ENCODE peak calls at places on chromosome 18, in nine cellular contexts. M is activated naive CD8-positive, alpha-beta T cell treated with anti-CD3 and anti-CD28 coated beads, Interleukin-2, amount 50 U/mL, for 24 hours; Y is kidney epithelial cell; S is bronchial epithelial cell; L is T-cell; G is PC-9; I is stromal cell of bone marrow; X is MG63; Q is activated CD4-positive, alpha-beta T cell treated with anti-CD3 and anti-CD28 coated beads, Interleukin-2, amount 50 U/mL, for 4 hours. U is an unnamed sample.

GRCh38 chr18:5982332-5982731 is 87.0 kb upstream of the TMEM200C start:
- DNase-seq in Q (no peak), X (no peak), S (no peak), Y (no peak), G (no peak), I (no peak), M (no peak), L (no peak), U (no peak)

GRCh38 chr18:42011053-42011452 is 56.0 kb downstream of the PIK3C3 start:
- DNase-seq in G (no peak), I (no peak), M (no peak), Y (no peak), L (no peak), X (no peak), Q (no peak), S (no peak), U (no peak)

GRCh38 chr18:8890957-8891464 is 185.7 kb downstream of the MTCL1 start:
- DNase-seq in I (peak; percentile 73), X (peak; percentile 71), L (no peak), M (no peak), S (peak; percentile 99), Y (peak; percentile 97), Q (no peak), G (peak; percentile 79), U (peak; percentile 88)

GRCh38 chr18:56645415-56646016 is 5.6 kb upstream of the WDR7 start:
- DNase-seq in S (peak; percentile 16), Y (no peak), L (no peak), I (no peak), Q (no peak), X (no peak), G (no peak), M (no peak), U (no peak)

GRCh38 chr18:23355206-23355605 is 97.9 kb upstream of the RIOK3 start:
- DNase-seq in M (no peak), X (no peak), Y (no peak), Q (no peak), G (no peak), I (no peak), S (no peak), L (no peak), U (no peak)

GRCh38 chr18:22514655-22515054 is 96.9 kb upstream of the CTAGE1 start:
- DNase-seq in S (no peak), G (no peak), I (no peak), X (no peak), Y (no peak), L (no peak), M (no peak), Q (no peak), U (no peak)

GRCh38 chr18:58118510-58118909 is 74.5 kb downstream of the NEDD4L start:
- DNase-seq in I (no peak), L (no peak), S (no peak), G (no peak), Q (no peak), X (no peak), Y (no peak), M (no peak), U (no peak)

GRCh38 chr18:58528011-58528367 is 100.9 kb downstream of the ALPK2 start:
- DNase-seq in M (no peak), I (no peak), G (no peak), Q (no peak), L (no peak), S (no peak), Y (no peak), X (no peak), U (no peak)

GRCh38 chr18:36756262-36756661 is 72.5 kb downstream of the TPGS2 start:
- DNase-seq in M (no peak), G (peak; percentile 19), L (no peak), X (peak; percentile 25), Q (no peak), Y (no peak), I (no peak), S (peak; percentile 67), U (no peak)

GRCh38 chr18:7840445-7840844 is 273.3 kb downstream of the PTPRM start:
- DNase-seq in S (peak; percentile 40), L (no peak), X (no peak), Q (no peak), G (no peak), I (no peak), M (no peak), Y (no peak), U (no peak)

GRCh38 chr18:9417081-9417841 is 58.1 kb upstream of the RALBP1 start:
- DNase-seq in I (no peak), G (peak; percentile 92), L (no peak), X (peak; percentile 57), S (peak; percentile 39), M (no peak), Q (no peak), Y (peak; percentile 69), U (peak; percentile 49)

GRCh38 chr18:13394794-13395193 is 176.2 kb downstream of the LDLRAD4 start:
- DNase-seq in S (no peak), L (no peak), G (no peak), Q (no peak), Y (no peak), X (no peak), I (no peak), M (no peak), U (no peak)

GRCh38 chr18:55453186-55453585 is 134.8 kb downstream of the TCF4 start:
- DNase-seq in Y (no peak), Q (no peak), L (no peak), G (no peak), S (no peak), M (no peak), X (no peak), I (no peak), U (no peak)

GRCh38 chr18:13258792-13259385 is 40.3 kb downstream of the LDLRAD4 start:
- DNase-seq in M (no peak), G (no peak), I (no peak), S (no peak), L (no peak), X (no peak), Q (no peak), Y (no peak), U (peak; percentile 27)

GRCh38 chr18:4455113-4455811 is at the start of gene DLGAP1:
- DNase-seq in X (peak; percentile 73), L (no peak), S (peak; percentile 4), Q (no peak), Y (peak; percentile 5), G (peak; percentile 10), M (no peak), I (no peak), U (peak; percentile 77)

GRCh38 chr18:25287096-25287495 is 64.9 kb downstream of the ZNF521 start:
- DNase-seq in Y (no peak), G (no peak), S (no peak), X (no peak), I (no peak), M (no peak), L (no peak), Q (no peak), U (no peak)

GRCh38 chr18:55775972-55776371 is 188.0 kb upstream of the TCF4 start:
- DNase-seq in Y (no peak), S (no peak), I (no peak), X (no peak), Q (no peak), G (no peak), M (no peak), L (no peak), U (no peak)

GRCh38 chr18:79252904-79253633 is 142.7 kb upstream of the NFATC1 start:
- DNase-seq in I (no peak), S (no peak), Q (no peak), L (no peak), G (no peak), Y (no peak), X (no peak), M (no peak), U (no peak)

GRCh38 chr18:31798399-31798798 is 37.7 kb upstream of the SLC25A52 start:
- DNase-seq in M (no peak), S (peak; percentile 76), X (no peak), Q (no peak), I (no peak), Y (no peak), L (no peak), G (no peak), U (no peak)

GRCh38 chr18:77165489-77166415 is 33.2 kb upstream of the MBP start:
- DNase-seq in Y (no peak), L (no peak), X (peak; percentile 83), S (no peak), Q (no peak), M (no peak), I (peak; percentile 46), G (no peak), U (peak; percentile 17)

GRCh38 chr18:7062844-7063243 is 54.8 kb downstream of the LAMA1 start:
- DNase-seq in L (no peak), M (no peak), S (no peak), G (no peak), Y (no peak), I (no peak), Q (no peak), X (no peak), U (no peak)

GRCh38 chr18:4599312-4599711 is 144.2 kb upstream of the DLGAP1 start:
- DNase-seq in L (no peak), Y (no peak), I (no peak), S (no peak), X (no peak), M (no peak), Q (no peak), G (no peak), U (no peak)

GRCh38 chr18:70024088-70024487 is 76.4 kb upstream of the CD226 start:
- DNase-seq in S (no peak), Q (no peak), I (no peak), M (no peak), G (no peak), X (no peak), L (no peak), Y (no peak), U (no peak)

GRCh38 chr18:21741511-21742322 is 1.1 kb downstream of the MIB1 start:
- DNase-seq in I (no peak), L (peak; percentile 13), M (peak; percentile 47), Q (peak; percentile 13), G (peak; percentile 10), X (peak; percentile 23), S (no peak), Y (no peak), U (peak; percentile 27)

GRCh38 chr18:14962626-14963025 is 214.7 kb downstream of the ANKRD30B start:
- DNase-seq in Q (no peak), L (no peak), X (no peak), I (no peak), Y (no peak), G (no peak), M (no peak), S (no peak), U (no peak)

GRCh38 chr18:24764766-24765165 is 304.3 kb downstream of the HRH4 start:
- DNase-seq in M (no peak), Q (no peak), G (no peak), I (peak; percentile 26), S (no peak), Y (no peak), L (no peak), X (no peak), U (no peak)

GRCh38 chr18:57436193-57436964 is 1.2 kb downstream of the ONECUT2 start:
- DNase-seq in I (no peak), L (no peak), Y (no peak), M (peak; percentile 7), X (no peak), S (no peak), Q (no peak), G (no peak), U (no peak)

GRCh38 chr18:11149441-11150270 is at the start of gene PIEZO2:
- DNase-seq in Y (no peak), L (no peak), G (no peak), Q (no peak), S (no peak), I (peak; percentile 34), M (peak; percentile 10), X (peak; percentile 88), U (peak; percentile 71)

GRCh38 chr18:77100751-77101355 is 31.7 kb downstream of the MBP start:
- DNase-seq in X (peak; percentile 52), L (no peak), M (no peak), S (peak; percentile 73), I (no peak), Y (no peak), G (peak; percentile 29), Q (peak; percentile 23), U (peak; percentile 17)

GRCh38 chr18:44949967-44950366 is 269.3 kb downstream of the SETBP1 start:
- DNase-seq in L (no peak), S (no peak), G (no peak), Y (no peak), X (no peak), Q (no peak), I (no peak), M (no peak), U (no peak)

GRCh38 chr18:72232611-72233010 is 311.5 kb downstream of the CBLN2 start:
- DNase-seq in I (no peak), G (no peak), X (no peak), L (no peak), S (no peak), Q (no peak), Y (no peak), M (no peak), U (no peak)

U was measured in Daoy.